ENCODE peak calls at places on chromosomes 7 and 10, in four cellular contexts. R, F, Z and E are unnamed samples.

GRCh38 chr7:132765861-132766260 is 189.6 kb upstream of the PLXNA4 start:
- DNase-seq in R (no peak), F (no peak), Z (no peak), E (no peak)

GRCh38 chr10:124306922-124307371 is 111.8 kb downstream of the OAT start:
- DNase-seq in R (no peak), F (no peak), Z (no peak), E (no peak)

GRCh38 chr10:43998021-43998809 is 349.5 kb upstream of the ZNF32 start:
- DNase-seq in R (peak), Z (no peak), F (no peak), E (no peak)

GRCh38 chr7:151813997-151814396 is 62.9 kb downstream of the PRKAG2 start:
- DNase-seq in F (no peak), Z (peak), R (no peak), E (no peak)

GRCh38 chr7:2632717-2633537 is 1.1 kb downstream of the TTYH3 start:
- DNase-seq in Z (peak), F (no peak), R (peak), E (no peak)

GRCh38 chr7:127802845-127803244 is 150.9 kb downstream of the SND1 start:
- DNase-seq in F (no peak), R (no peak), Z (no peak), E (no peak)

GRCh38 chr10:130363899-130364298 is 227.7 kb downstream of the GLRX3 start:
- DNase-seq in F (no peak), Z (no peak), R (no peak), E (no peak)

GRCh38 chr10:63331586-63331985 is 134.2 kb downstream of the JMJD1C start:
- DNase-seq in F (no peak), Z (no peak), R (no peak), E (no peak)

GRCh38 chr10:42970451-42971250 is 106.2 kb upstream of the RET start:
- DNase-seq in R (no peak), F (peak), Z (peak), E (peak)

GRCh38 chr10:53990799-53991238 is 810.2 kb downstream of the PCDH15 start:
- DNase-seq in F (no peak), R (no peak), Z (no peak), E (no peak)

GRCh38 chr10:63286754-63287264 is 153.7 kb downstream of the NRBF2 start:
- DNase-seq in F (no peak), Z (no peak), R (no peak), E (no peak)

GRCh38 chr7:103989785-103990775 is 622 bp upstream of the RELN start:
- DNase-seq in F (peak), Z (no peak), R (no peak), E (peak)

GRCh38 chr10:69421611-69422308 is 5.0 kb upstream of the TACR2 start:
- DNase-seq in Z (peak), F (no peak), R (no peak), E (no peak)

GRCh38 chr7:151366141-151366871 is 24.7 kb downstream of the NUB1 start:
- DNase-seq in Z (no peak), R (no peak), F (no peak), E (no peak)

GRCh38 chr10:8502611-8503010 is 448.1 kb downstream of the GATA3 start:
- DNase-seq in R (no peak), Z (no peak), F (no peak), E (no peak)

GRCh38 chr7:10913457-10913856 is 60.2 kb upstream of the PHF14 start:
- DNase-seq in R (no peak), Z (no peak), F (no peak), E (no peak)

GRCh38 chr7:92767427-92767826 is 68.9 kb downstream of the CDK6 start:
- DNase-seq in Z (no peak), F (no peak), R (no peak), E (no peak)

GRCh38 chr10:122054046-122055025 is 65.4 kb downstream of the TACC2 start:
- DNase-seq in Z (peak), F (no peak), R (no peak), E (peak)

GRCh38 chr7:102029616-102030015 is 212.2 kb downstream of the CUX1 start:
- DNase-seq in Z (no peak), F (no peak), R (no peak), E (no peak)

GRCh38 chr7:22934023-22934422 is 79.9 kb downstream of the HYCC1 start:
- DNase-seq in R (no peak), Z (no peak), F (no peak), E (no peak)

GRCh38 chr10:43054593-43054992 is 22.3 kb upstream of the RET start:
- DNase-seq in Z (no peak), F (no peak), R (no peak), E (no peak)

GRCh38 chr10:2076528-2076927 is 339.2 kb upstream of the ADARB2 start:
- DNase-seq in Z (no peak), F (no peak), R (no peak), E (peak)

GRCh38 chr7:43647772-43648643 is 65.1 kb downstream of the STK17A start:
- DNase-seq in F (no peak), Z (peak), R (peak), E (no peak)

GRCh38 chr7:155885162-155886160 is 73.2 kb upstream of the SHH start:
- DNase-seq in R (no peak), F (no peak), Z (no peak), E (no peak)

GRCh38 chr10:119315128-119316001 is 108.0 kb downstream of the GRK5 start:
- DNase-seq in Z (no peak), R (peak), F (no peak), E (peak)

GRCh38 chr7:18210382-18210781 is 182.7 kb upstream of the PRPS1L1 start:
- DNase-seq in F (no peak), Z (no peak), R (no peak), E (no peak)

GRCh38 chr10:48453451-48454301 is 147.2 kb downstream of the MAPK8 start:
- DNase-seq in F (no peak), R (no peak), Z (no peak), E (no peak)

GRCh38 chr7:103865442-103865841 is 124.0 kb downstream of the RELN start:
- DNase-seq in R (no peak), Z (no peak), F (no peak), E (no peak)

GRCh38 chr7:95658676-95659075 is 62.4 kb upstream of the PDK4 start:
- DNase-seq in F (no peak), Z (no peak), R (no peak), E (no peak)

DNA sequence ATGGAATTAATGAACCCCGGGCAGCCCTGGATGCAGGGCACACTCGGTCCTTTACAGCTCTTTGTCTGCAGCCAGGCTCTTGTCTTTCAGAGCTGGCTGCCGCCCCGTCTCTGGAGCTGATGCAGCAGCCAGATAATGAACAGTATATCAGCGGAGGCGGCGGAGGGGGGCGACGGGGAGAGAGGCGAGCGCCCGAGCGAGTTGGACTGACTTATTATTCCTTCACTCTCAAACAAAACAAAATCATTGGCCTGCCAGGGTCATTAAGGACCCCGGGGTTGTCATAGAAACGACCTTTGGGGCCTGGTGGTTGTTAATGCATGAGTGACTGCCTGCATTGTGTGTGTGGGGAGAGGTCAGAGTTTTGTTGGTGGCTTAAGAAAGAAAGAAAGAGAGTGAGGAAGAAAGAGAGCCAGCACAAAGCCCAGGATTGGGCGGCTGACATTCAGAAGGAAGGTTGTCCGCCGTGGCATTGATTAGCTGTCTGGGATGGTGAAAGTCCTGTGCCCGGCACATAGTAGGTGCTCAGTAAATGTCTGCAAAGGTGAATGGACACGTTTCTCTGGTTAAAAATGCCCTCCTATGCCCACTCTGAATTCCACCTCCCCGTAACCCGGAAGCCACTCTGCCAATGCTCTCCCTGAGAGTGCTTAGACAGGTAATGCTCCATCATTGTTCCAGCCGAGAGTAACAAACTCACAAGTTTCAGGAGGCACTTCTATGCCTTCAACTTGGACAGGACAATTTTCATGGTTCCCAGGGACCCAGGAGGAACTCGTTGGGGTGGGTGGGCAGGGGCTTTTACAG is 411.7 kb upstream of the ZMIZ1 start:
- DNase-seq in F (peak), R (no peak), Z (peak), E (no peak)
- TF ChIP-seq CTCF in F (no peak), R (no peak), Z (no peak), E (no peak)

GRCh38 chr7:112407261-112407660 is 43.0 kb upstream of the IFRD1 start:
- DNase-seq in F (no peak), R (no peak), Z (no peak), E (no peak)

GRCh38 chr7:112416127-112416526 is 34.1 kb upstream of the IFRD1 start:
- DNase-seq in Z (no peak), R (no peak), F (no peak), E (no peak)

GRCh38 chr7:112414855-112415490 is 35.3 kb upstream of the IFRD1 start:
- DNase-seq in F (no peak), Z (no peak), R (no peak), E (no peak)

GRCh38 chr7:112410087-112410486 is 40.2 kb upstream of the IFRD1 start:
- DNase-seq in Z (no peak), F (no peak), R (no peak), E (no peak)

GRCh38 chr7:112411186-112411795 is 39.0 kb upstream of the IFRD1 start:
- DNase-seq in F (no peak), Z (no peak), R (no peak), E (no peak)
- TF ChIP-seq CTCF in F (peak), Z (peak), R (peak), E (peak)

GRCh38 chr7:146331369-146331768 is 214.8 kb downstream of the CNTNAP2 start:
- DNase-seq in Z (no peak), F (no peak), R (no peak), E (no peak)
- TF ChIP-seq CTCF in Z (no peak), F (no peak), R (no peak), E (no peak)

GRCh38 chr10:4016214-4016740 is 231.3 kb upstream of the KLF6 start:
- DNase-seq in F (no peak), Z (no peak), R (no peak), E (no peak)
- TF ChIP-seq CTCF in F (no peak), Z (no peak), R (no peak), E (no peak)

DNA sequence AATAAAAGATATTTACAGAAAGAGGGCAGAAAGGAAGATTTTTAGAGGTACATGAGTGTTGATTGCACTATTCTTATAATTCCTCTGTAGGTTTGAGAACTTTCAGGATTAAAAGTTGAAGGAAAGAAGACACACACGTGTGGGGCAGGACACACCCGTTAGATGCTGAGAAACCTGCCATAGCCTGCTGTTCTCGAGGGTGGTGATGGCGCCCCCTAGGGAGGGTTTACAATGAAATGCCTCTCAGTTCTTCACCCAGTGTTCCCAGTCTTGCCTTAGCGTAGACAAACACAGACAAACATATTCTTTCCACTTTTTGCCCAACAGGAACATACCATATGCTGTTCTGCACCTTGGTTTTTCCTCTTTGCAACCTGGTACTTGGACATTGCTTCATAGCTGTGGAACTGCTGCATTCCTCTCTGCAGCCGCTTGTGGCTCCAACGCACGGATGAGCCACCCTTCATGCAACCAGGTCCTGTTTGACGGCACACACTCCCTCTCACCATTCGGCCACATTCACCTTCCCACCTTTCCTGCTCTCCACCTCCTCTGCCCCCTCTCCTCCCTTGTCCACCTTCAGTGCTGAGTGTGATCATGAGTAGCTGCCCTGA is 23.3 kb upstream of the HSPA12A start:
- DNase-seq in Z (no peak), F (no peak), R (no peak), E (peak)
- TF ChIP-seq CTCF in Z (peak), F (peak), R (peak), E (peak)